ENCODE peak calls at places on chromosome 9, in nine cellular contexts. X is stomach, C is A549, M is thoracic aorta, S is AG04449, I is suprapubic skin, E is HFF-Myc, P is gastrocnemius medialis, K is tibial nerve. T is an unnamed sample.

GRCh38 chr9:14661421-14662059 is 31.7 kb downstream of the ZDHHC21 start:
- DNase-seq in S (no peak), K (no peak), X (no peak), I (no peak), E (no peak), C (no peak), P (no peak), M (no peak), T (peak)

GRCh38 chr9:92545002-92545510 is 9.3 kb upstream of the ECM2 start:
- DNase-seq in P (no peak), M (no peak), K (no peak), X (no peak), C (no peak), E (no peak), I (no peak), S (no peak), T (no peak)

GRCh38 chr9:79616013-79616412 is 44.2 kb downstream of the TLE4 start:
- DNase-seq in P (peak), C (no peak), X (no peak), M (no peak), E (no peak), K (no peak), S (no peak), I (no peak), T (no peak)

GRCh38 chr9:135290086-135290485 is 189.5 kb upstream of the PPP1R26 start:
- DNase-seq in E (no peak), I (peak), P (no peak), M (no peak), X (peak), C (no peak), K (no peak), S (no peak), T (no peak)

GRCh38 chr9:114448706-114449105 is 56.6 kb downstream of the WHRN start:
- DNase-seq in P (no peak), M (no peak), K (no peak), C (no peak), I (no peak), S (no peak), X (no peak), E (peak), T (peak)

GRCh38 chr9:37209431-37210386 is 89.3 kb downstream of the ZCCHC7 start:
- DNase-seq in M (no peak), X (no peak), K (no peak), E (no peak), I (no peak), S (no peak), C (no peak), P (no peak), T (no peak)

GRCh38 chr9:93398471-93398870 is 53.0 kb upstream of the FAM120A start:
- DNase-seq in K (no peak), E (no peak), C (no peak), S (no peak), M (no peak), X (no peak), I (no peak), P (no peak), T (no peak)

GRCh38 chr9:91421987-91422765 is 1.5 kb downstream of the NFIL3 start:
- DNase-seq in I (no peak), C (peak), P (peak), M (no peak), X (no peak), S (no peak), E (no peak), K (peak), T (peak)

GRCh38 chr9:32395483-32396216 is 11.2 kb downstream of the ACO1 start:
- DNase-seq in M (no peak), E (peak), X (no peak), K (peak), S (peak), C (peak), I (peak), P (peak), T (peak)

GRCh38 chr9:801399-802071 is 40.0 kb upstream of the DMRT1 start:
- DNase-seq in X (no peak), M (no peak), C (no peak), K (no peak), I (no peak), P (no peak), E (no peak), S (peak), T (peak)

GRCh38 chr9:92035687-92036410 is 79.4 kb downstream of the SPTLC1 start:
- DNase-seq in P (peak), I (no peak), K (peak), C (no peak), M (no peak), S (peak), E (peak), X (no peak), T (peak)

GRCh38 chr9:73583590-73583989 is 431.9 kb downstream of the ANXA1 start:
- DNase-seq in S (no peak), P (no peak), M (no peak), X (no peak), I (no peak), C (no peak), K (no peak), E (no peak), T (peak)

GRCh38 chr9:114616684-114617520 is 5.8 kb downstream of the TMEM268 start:
- DNase-seq in E (no peak), K (peak), M (peak), P (no peak), C (no peak), X (peak), I (peak), S (no peak), T (peak)

GRCh38 chr9:129676970-129677369 is 11.5 kb downstream of the PRRX2 start:
- DNase-seq in X (no peak), C (no peak), I (no peak), S (no peak), K (no peak), E (no peak), P (no peak), M (no peak), T (no peak)

GRCh38 chr9:129343697-129344375 is 165.8 kb upstream of the IER5L start:
- DNase-seq in M (no peak), X (peak), I (peak), S (no peak), P (peak), K (peak), C (no peak), E (no peak), T (peak)

GRCh38 chr9:111098661-111099060 is 60.4 kb upstream of the LPAR1 start:
- DNase-seq in C (no peak), I (no peak), E (no peak), X (no peak), P (no peak), S (no peak), M (no peak), K (no peak), T (no peak)
- H3K4me3 ChIP-seq in C (no peak), I (no peak), E (no peak), X (no peak), P (no peak), S (no peak), M (no peak), K (no peak), T (no peak)

GRCh38 chr9:136926154-136926704 is 18.3 kb downstream of the FBXW5 start:
- DNase-seq in I (no peak), C (no peak), K (no peak), X (no peak), S (no peak), P (no peak), E (no peak), M (no peak), T (peak)
- TF ChIP-seq CTCF in I (no peak), C (peak), K (no peak), X (no peak), S (peak), P (no peak), E (peak), M (no peak), T (peak)

DNA sequence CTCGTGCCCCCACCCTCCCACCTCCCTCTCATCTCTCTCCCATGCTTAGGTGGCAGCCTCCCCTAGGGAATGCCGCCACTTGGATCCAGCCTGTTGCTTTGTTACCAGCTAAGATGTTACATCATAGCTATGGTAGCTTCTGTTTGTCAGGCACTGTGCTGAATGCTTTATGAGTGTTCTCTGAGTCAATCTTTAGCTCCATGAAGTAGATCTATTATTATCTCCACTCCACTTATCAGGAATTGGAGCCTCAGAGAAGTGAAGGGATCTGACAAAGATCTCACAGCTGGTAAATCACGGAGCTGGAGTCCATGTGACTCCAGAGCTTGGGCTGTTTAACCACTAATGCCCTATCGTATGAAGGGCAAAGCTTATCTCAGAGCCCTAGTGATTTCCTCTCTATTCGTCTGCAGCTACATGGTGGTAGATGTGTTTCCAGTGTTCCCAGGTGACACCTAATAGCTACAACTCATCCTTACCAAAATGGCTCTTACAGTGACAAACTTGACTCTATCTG is 54.1 kb downstream of the GARNL3 start:
- DNase-seq in M (no peak), K (no peak), P (no peak), C (no peak), E (no peak), S (no peak), X (no peak), I (no peak), T (peak)
- H3K4me3 ChIP-seq in M (no peak), K (no peak), P (no peak), C (no peak), E (no peak), S (no peak), X (no peak), I (no peak), T (no peak)

GRCh38 chr9:20552874-20553624 is 69.2 kb downstream of the MLLT3 start:
- DNase-seq in M (no peak), S (no peak), C (no peak), K (no peak), E (no peak), I (no peak), X (no peak), P (peak), T (peak)
- TF ChIP-seq CTCF in M (peak), S (no peak), C (peak), K (no peak), E (no peak), I (no peak), X (no peak), P (no peak), T (peak)

GRCh38 chr9:96464426-96464825 is 14.5 kb downstream of the HABP4 start:
- DNase-seq in K (no peak), M (no peak), P (no peak), C (no peak), S (no peak), X (no peak), E (no peak), I (no peak), T (no peak)
- H3K4me3 ChIP-seq in K (no peak), M (peak), P (no peak), C (no peak), S (no peak), X (no peak), E (no peak), I (no peak), T (no peak)

DNA sequence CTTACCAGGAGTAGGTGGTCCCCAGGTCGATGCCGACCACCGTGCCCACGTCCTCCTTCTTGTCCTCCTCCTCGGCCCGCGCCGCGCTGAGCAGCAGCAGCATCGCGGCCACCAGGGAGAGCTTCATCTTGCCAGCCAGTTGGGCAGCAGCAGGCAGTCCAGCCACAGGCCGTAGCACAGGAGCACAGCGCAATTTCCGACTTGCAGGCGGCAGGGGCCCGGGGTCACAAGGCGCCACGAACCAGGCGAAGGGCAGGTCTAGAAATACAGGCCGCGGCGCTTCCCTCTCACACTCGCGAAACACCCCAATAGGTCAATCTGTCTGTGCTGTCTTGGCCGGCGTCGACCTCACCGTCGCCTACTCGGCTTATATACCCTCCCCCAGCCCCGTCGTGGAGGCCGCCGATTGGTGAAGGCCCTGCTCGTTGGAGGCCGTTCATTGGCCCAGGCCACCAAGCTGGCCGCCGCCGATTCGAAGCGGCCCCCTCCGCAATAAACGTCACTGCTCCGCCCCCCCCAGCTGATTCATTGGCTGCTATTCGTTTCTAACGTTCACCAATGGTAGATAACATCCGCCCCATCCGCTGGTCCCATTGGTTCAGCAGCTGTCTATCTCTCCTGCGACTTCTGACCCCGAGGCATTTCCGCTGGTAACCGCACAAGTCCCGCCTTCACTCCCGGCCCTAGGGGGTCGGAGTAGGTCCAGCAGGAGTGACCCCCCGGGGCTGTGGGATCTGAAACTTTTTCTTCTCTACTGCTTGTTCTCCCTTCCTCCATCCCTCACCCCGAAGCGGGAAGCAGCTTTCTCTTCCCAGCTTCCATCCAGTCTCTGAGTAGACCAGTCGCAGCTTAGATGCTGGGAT is at the start of gene HSPA5:
- DNase-seq in S (peak), M (peak), E (peak), K (peak), P (peak), I (peak), C (peak), X (peak), T (peak)
- TF ChIP-seq CTCF in S (peak), M (no peak), E (no peak), K (no peak), P (no peak), I (no peak), C (no peak), X (no peak), T (peak)

DNA sequence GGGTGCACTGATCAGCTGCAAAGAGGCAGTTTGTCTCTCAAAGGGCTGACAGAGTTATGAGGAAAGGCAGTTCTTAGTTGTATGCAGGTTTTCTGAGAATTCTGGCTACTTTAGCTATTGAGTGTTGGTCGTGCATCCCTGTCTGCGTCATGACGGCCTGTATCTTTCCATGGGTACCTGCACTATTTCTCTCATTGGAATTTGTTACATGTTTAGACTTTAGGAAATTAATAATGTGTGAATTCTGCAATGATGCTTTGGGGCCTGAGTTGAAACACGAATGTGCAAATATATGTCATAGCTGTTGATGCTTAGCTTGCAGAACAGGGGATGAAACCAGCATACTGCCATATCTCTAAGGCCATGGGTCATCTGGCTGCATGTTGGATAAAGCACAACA is 18.1 kb downstream of the OR2S2 start:
- DNase-seq in K (no peak), I (no peak), C (no peak), E (no peak), M (no peak), X (no peak), S (no peak), P (no peak), T (no peak)
- H3K4me3 ChIP-seq in K (no peak), I (no peak), C (no peak), E (no peak), M (no peak), X (no peak), S (no peak), P (no peak), T (no peak)